ENCODE peak calls at places on chromosome 4, in six cellular contexts. Y is BE2C; J is AML-193; K is T-helper 2 cell; C is neural progenitor cell; E is stimulated activated CD8-positive, alpha-beta memory T cell treated with anti-CD3 and anti-CD28 coated beads, Interleukin-15, amount 100 ng/mL, for 24 hours. S is an unnamed sample.

GRCh38 chr4:147160908-147161513 is 215.3 kb upstream of the TTC29 start:
- DNase-seq in Y (peak; percentile 49), J (peak; percentile 18), K (no peak), C (peak; percentile 73), E (no peak), S (no peak)

GRCh38 chr4:173252024-173252935 is 81.9 kb downstream of the HMGB2 start:
- DNase-seq in Y (no peak), J (no peak), K (no peak), C (peak; percentile 42), E (no peak), S (no peak)

GRCh38 chr4:77994194-77994721 is 62.9 kb upstream of the FRAS1 start:
- DNase-seq in Y (peak; percentile 71), J (no peak), K (no peak), C (peak; percentile 85), E (no peak), S (no peak)

GRCh38 chr4:66157594-66157993 is 487.3 kb upstream of the EPHA5 start:
- DNase-seq in Y (no peak), J (no peak), K (no peak), C (no peak), E (no peak), S (no peak)

GRCh38 chr4:113683143-113683542 is 78.4 kb downstream of the CAMK2D start:
- DNase-seq in Y (no peak), J (no peak), K (peak; percentile 58), C (no peak), E (no peak), S (no peak)

GRCh38 chr4:8176547-8177399 is 18.2 kb upstream of the ABLIM2 start:
- DNase-seq in Y (peak; percentile 82), J (peak; percentile 39), K (no peak), C (peak; percentile 74), E (no peak), S (no peak)

GRCh38 chr4:161564230-161564834 is 599.5 kb downstream of the FSTL5 start:
- DNase-seq in Y (no peak), J (no peak), K (no peak), C (no peak), E (no peak), S (no peak)

GRCh38 chr4:182877326-182877883 is 39.8 kb downstream of the DCTD start:
- DNase-seq in Y (no peak), J (no peak), K (no peak), C (no peak), E (no peak), S (no peak)

GRCh38 chr4:142265536-142265935 is 580.6 kb downstream of the INPP4B start:
- DNase-seq in Y (no peak), J (no peak), K (no peak), C (no peak), E (no peak), S (no peak)

GRCh38 chr4:2256781-2257191 is 5.1 kb downstream of the MXD4 start:
- DNase-seq in Y (no peak), J (no peak), K (no peak), C (no peak), E (no peak), S (peak; percentile 11)

GRCh38 chr4:95393821-95394220 is 155.0 kb downstream of the UNC5C start:
- DNase-seq in Y (no peak), J (no peak), K (no peak), C (no peak), E (no peak), S (no peak)

GRCh38 chr4:40728341-40728740 is 21.4 kb upstream of the NSUN7 start:
- DNase-seq in Y (no peak), J (no peak), K (no peak), C (peak; percentile 41), E (no peak), S (no peak)

GRCh38 chr4:40526741-40527140 is 102.9 kb downstream of the RBM47 start:
- DNase-seq in Y (no peak), J (no peak), K (no peak), C (no peak), E (no peak), S (no peak)